ENCODE peak calls at places on chromosomes 13 and 19, in four cellular contexts. V, N, H and B are unnamed samples.

GRCh38 chr19:39405930-39406655 is 554 bp upstream of the ZFP36 start:
- DNase-seq in V (no peak), N (peak), H (peak), B (no peak)

GRCh38 chr13:29684441-29684840 is 89.0 kb upstream of the SLC7A1 start:
- DNase-seq in V (no peak), N (no peak), H (no peak), B (no peak)

GRCh38 chr13:35014606-35015005 is 72.5 kb downstream of the NBEA start:
- DNase-seq in V (no peak), N (no peak), H (no peak), B (no peak)

GRCh38 chr19:5966215-5966614 is 11.7 kb downstream of the RANBP3 start:
- DNase-seq in V (no peak), N (no peak), H (no peak), B (no peak)

GRCh38 chr19:7550987-7551761 is 15.7 kb downstream of the PNPLA6 start:
- DNase-seq in V (no peak), N (no peak), H (peak), B (no peak)

GRCh38 chr19:33797821-33798633 is 1.4 kb downstream of the KCTD15 start:
- DNase-seq in V (no peak), N (no peak), H (no peak), B (no peak)

GRCh38 chr19:17328517-17329060 is 6.1 kb downstream of the ANO8 start:
- DNase-seq in V (no peak), N (no peak), H (peak), B (no peak)

GRCh38 chr19:49161987-49162386 is 4.4 kb downstream of the TRPM4 start:
- DNase-seq in V (no peak), N (no peak), H (no peak), B (no peak)

GRCh38 chr19:44254496-44254895 is 5.2 kb upstream of the ZNF233 start:
- DNase-seq in V (no peak), N (no peak), H (no peak), B (no peak)

GRCh38 chr19:1566392-1567115 is 1.6 kb downstream of the MEX3D start:
- DNase-seq in V (no peak), N (peak), H (no peak), B (peak)

GRCh38 chr19:1568320-1569019 is at the start of gene MEX3D:
- DNase-seq in V (no peak), N (peak), H (peak), B (peak)

GRCh38 chr19:1567116-1567847 is 843 bp downstream of the MEX3D start:
- DNase-seq in V (no peak), N (no peak), H (no peak), B (no peak)

GRCh38 chr19:1569997-1570396 is 1.9 kb upstream of the MEX3D start:
- DNase-seq in V (no peak), N (no peak), H (no peak), B (no peak)

GRCh38 chr19:1567848-1568227 is 287 bp downstream of the MEX3D start:
- DNase-seq in V (no peak), N (no peak), H (no peak), B (no peak)
- H3K4me3 ChIP-seq in V (no peak), N (peak), H (no peak), B (no peak)

GRCh38 chr19:2239173-2239572 is 2.5 kb downstream of the SF3A2 start:
- DNase-seq in V (no peak), N (no peak), H (no peak), B (no peak)

GRCh38 chr19:2242092-2242537 is 5.5 kb downstream of the SF3A2 start:
- DNase-seq in V (no peak), N (no peak), H (no peak), B (no peak)

GRCh38 chr19:2240881-2241760 is 4.5 kb downstream of the SF3A2 start:
- DNase-seq in V (no peak), N (no peak), H (no peak), B (no peak)

GRCh38 chr19:2237869-2238153 is 1.2 kb downstream of the SF3A2 start:
- DNase-seq in V (no peak), N (no peak), H (no peak), B (no peak)

DNA sequence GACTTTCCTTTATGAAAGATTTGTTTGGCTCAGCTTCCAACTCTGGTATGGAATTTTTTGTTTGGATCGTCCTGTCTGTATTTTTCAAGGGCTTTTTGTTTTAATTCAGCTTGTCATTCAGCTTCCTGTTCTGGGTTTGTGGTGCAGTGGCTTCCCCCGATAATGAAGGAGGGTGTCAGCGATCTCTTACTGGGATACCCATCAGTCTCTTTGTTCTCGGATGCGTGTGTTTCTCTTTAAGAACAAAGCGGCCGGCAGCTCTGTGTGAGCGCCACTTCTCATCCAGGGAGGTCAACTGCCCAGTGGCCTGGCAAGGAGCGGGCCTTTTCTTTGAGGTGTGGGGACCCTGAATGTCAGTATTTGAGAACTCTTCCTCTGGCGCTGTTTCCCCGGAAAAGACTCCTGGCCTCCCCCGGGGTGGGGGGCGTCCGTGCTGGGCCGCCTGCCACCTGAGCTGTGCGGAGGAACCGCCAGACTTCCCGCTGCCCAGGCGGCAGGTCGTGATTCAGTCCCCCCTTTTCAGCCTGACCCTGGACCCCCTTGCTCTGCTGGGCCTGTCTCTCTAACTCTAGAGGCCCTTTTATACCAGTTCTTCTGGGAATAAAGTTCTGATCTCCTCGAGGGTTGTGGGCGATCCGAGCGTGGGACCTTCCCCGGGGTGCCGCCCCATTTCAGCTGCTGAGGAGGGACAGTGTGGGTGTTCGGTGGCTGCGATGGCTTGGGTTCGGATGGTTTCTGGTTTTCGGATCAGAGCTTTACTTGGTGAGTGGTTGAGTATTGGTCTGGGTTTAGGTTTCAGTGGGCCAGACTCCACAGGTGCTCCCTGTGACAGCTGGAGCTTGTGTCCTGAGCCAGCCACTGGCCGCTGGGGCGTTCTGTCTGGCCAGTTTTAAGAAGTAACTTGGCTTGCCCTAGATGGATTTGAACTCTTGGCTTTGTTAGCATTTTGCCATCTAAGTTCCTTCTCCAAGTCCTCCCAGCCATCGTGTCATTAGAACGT is 3.4 kb downstream of the SF3A2 start:
- DNase-seq in V (no peak), N (no peak), H (peak), B (no peak)
- H3K4me3 ChIP-seq in V (peak), N (peak), H (peak), B (peak)

GRCh38 chr19:18420931-18421330 is 1.7 kb downstream of the SSBP4 start:
- DNase-seq in V (no peak), N (no peak), H (peak), B (no peak)
- H3K4me3 ChIP-seq in V (peak), N (peak), H (peak), B (peak)

GRCh38 chr19:30222993-30223865 is 149.0 kb upstream of the ZNF536 start:
- DNase-seq in V (no peak), N (no peak), H (no peak), B (no peak)
- H3K4me3 ChIP-seq in V (no peak), N (no peak), H (no peak), B (peak)

DNA sequence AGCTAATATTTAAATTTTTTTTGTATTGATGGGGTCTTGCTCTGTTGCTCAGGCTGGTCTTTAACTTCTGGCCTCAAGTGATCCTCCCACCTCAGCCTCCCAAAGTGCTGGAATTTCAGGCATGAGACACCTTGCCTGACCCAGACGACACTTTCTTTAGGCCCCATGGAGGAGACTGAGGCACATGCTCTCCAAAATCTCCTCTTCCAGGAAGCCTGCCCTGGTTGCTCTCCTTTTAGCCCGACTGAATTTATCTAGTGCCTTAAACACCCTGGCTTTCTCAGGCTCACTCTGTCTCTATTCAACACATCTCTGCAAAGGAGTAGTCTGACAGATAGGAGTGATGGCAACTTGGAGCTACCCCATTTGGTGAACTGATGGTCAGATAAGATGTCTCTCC is 18.9 kb downstream of the MYO1F start:
- DNase-seq in V (no peak), N (no peak), H (no peak), B (no peak)
- H3K4me3 ChIP-seq in V (no peak), N (no peak), H (no peak), B (no peak)

GRCh38 chr13:41008349-41008980 is 10.7 kb downstream of the ELF1 start:
- DNase-seq in V (no peak), N (no peak), H (no peak), B (no peak)
- H3K4me3 ChIP-seq in V (no peak), N (no peak), H (no peak), B (no peak)

GRCh38 chr19:45471866-45472556 is 4.2 kb downstream of the FOSB start:
- DNase-seq in V (no peak), N (no peak), H (peak), B (no peak)

GRCh38 chr19:45471116-45471865 is 3.5 kb downstream of the FOSB start:
- DNase-seq in V (no peak), N (no peak), H (peak), B (no peak)

GRCh38 chr19:45473366-45474190 is 5.8 kb downstream of the FOSB start:
- DNase-seq in V (no peak), N (peak), H (peak), B (no peak)

GRCh38 chr19:45474191-45474940 is 6.6 kb downstream of the FOSB start:
- DNase-seq in V (no peak), N (peak), H (peak), B (no peak)

GRCh38 chr19:45472557-45473365 is 5.0 kb downstream of the FOSB start:
- DNase-seq in V (no peak), N (peak), H (peak), B (no peak)
- H3K4me3 ChIP-seq in V (no peak), N (no peak), H (no peak), B (peak)

DNA sequence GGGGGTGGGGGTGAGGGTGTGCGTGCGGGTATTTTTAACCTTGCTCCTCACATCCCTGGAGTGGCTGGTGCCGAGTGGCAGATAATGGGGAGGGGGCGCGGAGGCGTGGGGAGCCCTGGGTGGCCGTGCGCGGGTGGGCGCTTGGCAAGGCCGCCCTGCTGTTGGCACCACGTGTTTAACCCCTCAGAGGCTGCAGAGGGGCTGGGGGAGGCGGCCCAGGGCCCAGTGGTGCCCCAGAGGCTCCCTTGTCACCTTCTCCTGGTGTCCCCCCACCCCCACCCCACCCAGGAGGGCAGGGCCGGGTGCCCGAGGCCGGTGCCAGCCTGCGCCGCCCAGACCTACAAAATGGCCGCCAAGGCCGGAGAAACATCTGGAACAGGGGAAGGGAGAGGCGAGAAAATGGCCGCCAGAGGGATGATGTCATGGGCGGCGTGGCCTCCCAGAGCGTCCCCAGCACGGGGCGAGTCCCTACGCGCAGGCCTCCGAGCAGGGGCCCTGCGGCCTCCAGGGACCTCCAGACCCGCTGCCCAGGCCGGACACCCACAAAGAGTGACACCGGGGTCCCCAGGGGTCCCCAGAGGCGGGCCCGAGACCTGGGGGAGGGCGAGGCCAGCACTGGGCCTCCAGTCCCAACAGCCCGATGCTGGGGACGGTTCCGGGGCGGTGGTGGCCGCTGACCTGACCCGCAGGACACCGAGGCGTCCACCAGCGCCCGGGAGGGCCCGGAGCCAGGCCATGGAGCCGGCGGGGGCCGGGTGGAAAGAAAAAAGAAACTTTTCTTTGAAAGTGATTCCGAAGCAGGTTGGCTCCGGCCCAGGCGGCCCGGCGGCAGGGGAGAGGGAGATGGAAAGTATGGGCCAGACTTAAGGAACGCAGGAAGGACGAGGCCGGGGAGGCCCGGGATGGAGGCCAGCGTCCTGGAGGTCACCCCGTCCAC is 38.2 kb downstream of the NFIC start:
- DNase-seq in V (no peak), N (peak), H (no peak), B (peak)
- H3K4me3 ChIP-seq in V (no peak), N (peak), H (no peak), B (peak)

DNA sequence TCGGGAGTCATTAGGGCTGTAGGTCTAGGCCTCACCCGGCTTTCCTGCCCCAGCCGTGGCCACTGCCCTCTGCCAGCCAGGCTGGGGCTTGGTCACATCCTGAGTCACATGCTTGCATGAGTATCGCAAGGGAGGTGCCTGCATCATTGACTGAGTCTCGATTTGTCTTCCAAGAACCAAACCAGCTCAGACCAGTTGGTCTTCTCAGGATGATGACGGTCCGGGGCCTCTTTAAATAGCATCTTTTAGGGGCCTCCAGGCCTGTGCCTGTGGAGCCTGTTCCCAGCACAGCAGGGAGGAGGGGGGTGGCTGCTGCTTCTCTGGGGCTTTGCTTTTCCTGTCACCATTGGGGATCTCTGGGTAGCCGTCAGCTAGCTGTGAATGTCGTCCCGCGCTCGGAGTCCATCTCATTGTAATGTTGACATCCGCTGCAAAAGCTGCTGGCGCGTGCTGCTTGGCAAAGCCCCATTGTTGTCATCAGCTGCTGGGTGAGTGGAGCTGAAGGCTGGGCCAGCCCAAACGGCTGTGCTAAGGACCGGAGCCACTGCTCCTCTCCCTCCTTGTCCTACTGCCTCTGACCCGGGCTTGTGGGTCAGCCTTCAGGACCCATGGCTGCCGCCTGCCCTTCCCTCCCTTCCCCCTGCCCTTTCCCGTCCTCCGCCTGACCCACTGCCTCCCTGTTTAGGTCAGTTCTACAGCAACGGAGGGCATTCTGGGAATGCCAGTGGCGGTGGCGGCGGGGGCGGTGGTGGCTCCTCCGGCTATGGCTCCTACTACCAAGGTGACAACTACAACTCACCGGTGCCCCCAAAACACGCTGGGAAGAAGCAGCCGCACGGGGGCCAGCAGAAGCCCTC is 14.3 kb upstream of the QTRT1 start:
- DNase-seq in V (no peak), N (no peak), H (no peak), B (no peak)
- H3K4me3 ChIP-seq in V (no peak), N (no peak), H (no peak), B (no peak)